ENCODE peak calls at places on chromosomes 13 and 19, in eight cellular contexts. B is GM23338, L is HCT116, Z is neural progenitor cell, F is hepatocyte, W is PC-3, V is SK-N-SH, Y is GM23248. K is an unnamed sample.

GRCh38 chr13:42011601-42012401 is 36.6 kb upstream of the DGKH start:
- DNase-seq in B (peak), L (no peak), Z (peak), F (peak), W (no peak), V (no peak), Y (no peak), K (no peak)

GRCh38 chr13:56736966-56737365 is 403.8 kb upstream of the PRR20A start:
- DNase-seq in B (no peak), L (no peak), Z (no peak), F (no peak), W (no peak), V (no peak), Y (no peak), K (no peak)

GRCh38 chr19:46728208-46728607 is 11.3 kb upstream of the PRKD2 start:
- DNase-seq in B (no peak), L (no peak), Z (no peak), F (no peak), W (no peak), V (no peak), Y (no peak), K (no peak)

GRCh38 chr13:80755925-80756324 is 415.0 kb upstream of the SPRY2 start:
- DNase-seq in B (no peak), L (no peak), Z (no peak), F (peak), W (no peak), V (no peak), Y (no peak), K (no peak)

GRCh38 chr19:17294051-17294891 is 9.0 kb downstream of the ABHD8 start:
- DNase-seq in B (peak), L (no peak), Z (peak), F (no peak), W (no peak), V (peak), Y (peak), K (peak)

GRCh38 chr13:74696148-74696922 is 562.1 kb upstream of the KLF12 start:
- DNase-seq in B (peak), L (no peak), Z (no peak), F (no peak), W (no peak), V (no peak), Y (no peak), K (no peak)

GRCh38 chr19:15144046-15144646 is 36.9 kb downstream of the SYDE1 start:
- DNase-seq in B (no peak), L (no peak), Z (no peak), F (no peak), W (no peak), V (no peak), Y (peak), K (no peak)

GRCh38 chr19:22332924-22333323 is 46.7 kb downstream of the ZNF729 start:
- DNase-seq in B (no peak), L (no peak), Z (no peak), F (no peak), W (peak), V (no peak), Y (peak), K (no peak)

GRCh38 chr19:35901055-35901644 is 810 bp upstream of the NFKBID start:
- DNase-seq in B (peak), L (no peak), Z (no peak), F (peak), W (peak), V (no peak), Y (peak), K (no peak)

GRCh38 chr19:38977445-38978314 is 2.1 kb upstream of the FBXO17 start:
- DNase-seq in B (no peak), L (no peak), Z (no peak), F (peak), W (no peak), V (no peak), Y (peak), K (no peak)

GRCh38 chr19:15331419-15332310 is 674 bp downstream of the BRD4 start:
- DNase-seq in B (peak), L (no peak), Z (peak), F (peak), W (peak), V (peak), Y (peak), K (peak)

GRCh38 chr13:85654227-85654626 is 145.0 kb downstream of the SLITRK6 start:
- DNase-seq in B (no peak), L (no peak), Z (no peak), F (no peak), W (peak), V (peak), Y (no peak), K (no peak)

GRCh38 chr19:3387645-3388589 is 21.5 kb downstream of the NFIC start:
- DNase-seq in B (no peak), L (no peak), Z (no peak), F (peak), W (no peak), V (peak), Y (peak), K (no peak)

GRCh38 chr19:5691205-5691929 is 1.3 kb downstream of the RPL36 start:
- DNase-seq in B (peak), L (no peak), Z (peak), F (peak), W (peak), V (peak), Y (peak), K (peak)

GRCh38 chr13:34369925-34370324 is 552.0 kb downstream of the RFC3 start:
- DNase-seq in B (no peak), L (no peak), Z (no peak), F (no peak), W (peak), V (no peak), Y (no peak), K (no peak)

GRCh38 chr19:16449330-16449961 is 22.3 kb downstream of the EPS15L1 start:
- DNase-seq in B (no peak), L (no peak), Z (no peak), F (no peak), W (peak), V (no peak), Y (peak), K (peak)

GRCh38 chr13:100363874-100364273 is 224.7 kb downstream of the GGACT start:
- DNase-seq in B (no peak), L (no peak), Z (no peak), F (no peak), W (peak), V (no peak), Y (peak), K (no peak)

GRCh38 chr13:100668408-100668807 is 6.2 kb downstream of the TMTC4 start:
- DNase-seq in B (no peak), L (no peak), Z (no peak), F (no peak), W (peak), V (no peak), Y (peak), K (no peak)

GRCh38 chr13:97866346-97866745 is 87.1 kb upstream of the IPO5 start:
- DNase-seq in B (no peak), L (no peak), Z (no peak), F (no peak), W (peak), V (no peak), Y (no peak), K (no peak)

GRCh38 chr19:18046066-18046718 is 38.2 kb downstream of the ARRDC2 start:
- DNase-seq in B (no peak), L (peak), Z (no peak), F (no peak), W (peak), V (no peak), Y (peak), K (no peak)

GRCh38 chr19:29492761-29493160 is 33.0 kb upstream of the VSTM2B start:
- DNase-seq in B (no peak), L (no peak), Z (no peak), F (peak), W (peak), V (no peak), Y (no peak), K (no peak)

GRCh38 chr13:89695343-89696257 is 1651.9 kb upstream of the MIR17HG start:
- DNase-seq in B (peak), L (peak), Z (peak), F (peak), W (peak), V (peak), Y (peak), K (peak)

GRCh38 chr13:100600461-100600860 is 11.9 kb upstream of the GGACT start:
- DNase-seq in B (no peak), L (no peak), Z (no peak), F (no peak), W (no peak), V (no peak), Y (no peak), K (no peak)

GRCh38 chr13:24654741-24655140 is 25.5 kb upstream of the ATP12A start:
- DNase-seq in B (no peak), L (no peak), Z (no peak), F (no peak), W (no peak), V (no peak), Y (peak), K (no peak)

GRCh38 chr19:36775768-36776167 is 3.2 kb upstream of the ZNF850 start:
- DNase-seq in B (peak), L (no peak), Z (no peak), F (no peak), W (no peak), V (no peak), Y (no peak), K (no peak)

GRCh38 chr13:51426982-51427381 is 25.9 kb downstream of the INTS6 start:
- DNase-seq in B (no peak), L (no peak), Z (no peak), F (no peak), W (no peak), V (no peak), Y (no peak), K (no peak)

GRCh38 chr13:26017932-26018690 is 33.7 kb downstream of the SHISA2 start:
- DNase-seq in B (no peak), L (no peak), Z (no peak), F (no peak), W (peak), V (no peak), Y (peak), K (no peak)

GRCh38 chr19:16416574-16416973 is 55.2 kb downstream of the EPS15L1 start:
- DNase-seq in B (no peak), L (no peak), Z (no peak), F (no peak), W (no peak), V (no peak), Y (no peak), K (no peak)

GRCh38 chr19:49328741-49329140 is 3.8 kb upstream of the SLC6A16 start:
- DNase-seq in B (no peak), L (no peak), Z (no peak), F (no peak), W (no peak), V (no peak), Y (no peak), K (no peak)

GRCh38 chr19:46787331-46788100 is 878 bp downstream of the SLC1A5 start:
- DNase-seq in B (peak), L (no peak), Z (peak), F (peak), W (peak), V (peak), Y (peak), K (peak)

GRCh38 chr19:33290956-33291622 is 11.2 kb downstream of the CEBPA start:
- DNase-seq in B (no peak), L (no peak), Z (no peak), F (peak), W (peak), V (no peak), Y (peak), K (no peak)

GRCh38 chr19:28023064-28023463 is 1189.9 kb downstream of the UQCRFS1 start:
- DNase-seq in B (no peak), L (no peak), Z (no peak), F (peak), W (no peak), V (no peak), Y (peak), K (no peak)

GRCh38 chr13:49190901-49191300 is 29.2 kb upstream of the MLNR start:
- DNase-seq in B (no peak), L (no peak), Z (no peak), F (no peak), W (no peak), V (no peak), Y (no peak), K (no peak)

GRCh38 chr13:103473081-103473480 is 406.9 kb upstream of the SLC10A2 start:
- DNase-seq in B (no peak), L (no peak), Z (no peak), F (no peak), W (no peak), V (no peak), Y (no peak), K (no peak)

GRCh38 chr13:63044617-63045016 is 1629.0 kb upstream of the PCDH20 start:
- DNase-seq in B (no peak), L (no peak), Z (peak), F (no peak), W (no peak), V (no peak), Y (no peak), K (no peak)

GRCh38 chr19:46487802-46488445 is 7.7 kb downstream of the PNMA8B start:
- DNase-seq in B (peak), L (peak), Z (peak), F (peak), W (peak), V (peak), Y (peak), K (peak)

GRCh38 chr19:45499196-45500180 is 1.2 kb downstream of the PPM1N start:
- DNase-seq in B (peak), L (no peak), Z (peak), F (peak), W (peak), V (peak), Y (peak), K (peak)

GRCh38 chr13:98202026-98202425 is 25.0 kb upstream of the RNF113B start:
- DNase-seq in B (no peak), L (no peak), Z (peak), F (no peak), W (no peak), V (no peak), Y (no peak), K (peak)

GRCh38 chr13:37495046-37495445 is 103.5 kb downstream of the POSTN start:
- DNase-seq in B (no peak), L (no peak), Z (no peak), F (no peak), W (peak), V (no peak), Y (peak), K (no peak)

GRCh38 chr13:25494708-25495411 is 123.1 kb downstream of the ATP8A2 start:
- DNase-seq in B (no peak), L (no peak), Z (no peak), F (no peak), W (no peak), V (no peak), Y (no peak), K (no peak)

GRCh38 chr19:980133-980998 is 3.8 kb upstream of the WDR18 start:
- DNase-seq in B (peak), L (no peak), Z (peak), F (peak), W (no peak), V (no peak), Y (no peak), K (no peak)
- H3K4me3 ChIP-seq in B (no peak), L (no peak), Z (peak), F (no peak), W (no peak), V (no peak), Y (no peak), K (no peak)

GRCh38 chr19:11191273-11191755 is 6.0 kb downstream of the KANK2 start:
- DNase-seq in B (peak), L (no peak), Z (no peak), F (no peak), W (peak), V (peak), Y (peak), K (peak)
- H3K27ac ChIP-seq in B (no peak), L (no peak), Z (no peak), F (no peak), W (no peak), V (no peak), Y (peak), K (peak)

GRCh38 chr13:31214379-31214778 is 14.6 kb downstream of the B3GLCT start:
- DNase-seq in B (no peak), L (no peak), Z (no peak), F (no peak), W (no peak), V (no peak), Y (peak), K (no peak)
- TF ChIP-seq EZH2phosphoT487 in B (no peak), L (no peak), Z (no peak), F (no peak), W (no peak), V (no peak), Y (no peak), K (no peak)

DNA sequence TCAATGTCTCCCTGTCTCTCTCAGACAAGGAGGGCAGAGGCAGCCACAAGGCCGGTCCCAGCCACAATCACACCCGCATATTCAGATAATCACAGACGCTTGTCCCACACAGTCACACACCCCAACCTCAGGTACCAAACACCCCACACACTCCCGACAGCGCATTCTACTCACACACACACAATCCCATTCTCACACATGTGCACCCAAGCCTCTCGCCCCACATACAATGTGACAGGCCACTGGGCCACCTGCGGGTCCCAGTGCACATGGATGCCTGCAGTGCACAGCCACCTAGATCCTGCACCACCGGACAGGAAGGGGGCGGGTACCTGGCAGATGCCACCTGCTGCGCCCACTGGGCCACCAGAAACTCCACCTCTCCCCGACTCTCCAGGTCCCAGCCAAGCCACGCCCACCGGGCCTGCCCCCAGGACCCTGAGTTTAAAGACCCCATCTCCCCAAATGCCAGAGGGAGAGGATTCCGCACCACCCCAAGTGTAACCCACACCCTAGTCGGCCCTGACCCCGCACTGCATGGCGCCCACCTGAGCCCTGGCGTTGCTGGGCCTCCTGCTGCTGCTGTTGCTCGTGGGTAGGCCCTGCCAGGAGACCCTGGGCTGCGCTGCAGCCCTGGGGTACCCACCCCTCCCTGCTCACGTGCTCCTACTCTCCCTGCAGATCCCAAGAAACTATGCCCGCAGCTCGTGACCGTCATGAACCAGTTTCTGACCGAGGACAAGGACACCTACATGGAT is 10.6 kb downstream of the SCGB2B2 start:
- DNase-seq in B (no peak), L (no peak), Z (no peak), F (no peak), W (no peak), V (no peak), Y (no peak), K (no peak)
- H3K4me3 ChIP-seq in B (no peak), L (no peak), Z (no peak), F (no peak), W (no peak), V (no peak), Y (no peak), K (no peak)

GRCh38 chr13:45851171-45851889 is at the start of gene SIAH3:
- DNase-seq in B (peak), L (no peak), Z (peak), F (peak), W (no peak), V (peak), Y (peak), K (no peak)

GRCh38 chr13:45850020-45850613 is 1.4 kb downstream of the SIAH3 start:
- DNase-seq in B (peak), L (no peak), Z (peak), F (no peak), W (no peak), V (peak), Y (no peak), K (no peak)

GRCh38 chr13:45847554-45848224 is 3.9 kb downstream of the SIAH3 start:
- DNase-seq in B (no peak), L (no peak), Z (no peak), F (peak), W (no peak), V (no peak), Y (no peak), K (no peak)

GRCh38 chr13:45849408-45849807 is 2.1 kb downstream of the SIAH3 start:
- DNase-seq in B (no peak), L (no peak), Z (no peak), F (no peak), W (no peak), V (no peak), Y (no peak), K (no peak)

GRCh38 chr13:45846681-45847080 is 4.9 kb downstream of the SIAH3 start:
- DNase-seq in B (no peak), L (no peak), Z (no peak), F (no peak), W (no peak), V (no peak), Y (no peak), K (no peak)
- H3K27ac ChIP-seq in B (no peak), L (no peak), Z (no peak), F (no peak), W (no peak), V (no peak), Y (no peak), K (no peak)

GRCh38 chr13:32581177-32581786 is 5.0 kb upstream of the PDS5B start:
- DNase-seq in B (peak), L (peak), Z (peak), F (peak), W (peak), V (no peak), Y (peak), K (peak)
- TF ChIP-seq EZH2phosphoT487 in B (no peak), L (no peak), Z (no peak), F (no peak), W (no peak), V (no peak), Y (no peak), K (no peak)

GRCh38 chr19:58474291-58474996 is 1.7 kb upstream of the ZNF446 start:
- DNase-seq in B (no peak), L (no peak), Z (no peak), F (no peak), W (no peak), V (peak), Y (peak), K (no peak)
- H3K4me3 ChIP-seq in B (peak), L (no peak), Z (no peak), F (no peak), W (no peak), V (no peak), Y (peak), K (no peak)